ENCODE peak calls at places on chromosome 4, in six cellular contexts. One of them, this sample, is unnamed. For H3K9me3, the result is how much of the 10 kb centered on the place peaks cover.

GRCh38 chr4:105158837-105159236 is 12.2 kb downstream of the TET2 start:
- DNase-seq in psoas muscle: no peak
- DNase-seq in GM23248: no peak
- DNase-seq in CD4-positive, alpha-beta T cell: no peak
- DNase-seq in A549: no peak
- DNase-seq in PC-3: no peak
- DNase-seq in this sample: no peak

GRCh38 chr4:7358100-7358735 is 76.5 kb downstream of the PSAPL1 start:
- DNase-seq in psoas muscle: peak
- DNase-seq in GM23248: peak
- DNase-seq in CD4-positive, alpha-beta T cell: no peak
- DNase-seq in A549: peak
- DNase-seq in PC-3: peak
- DNase-seq in this sample: no peak

GRCh38 chr4:40325406-40326019 is 9.6 kb upstream of the CHRNA9 start:
- DNase-seq in psoas muscle: no peak
- DNase-seq in GM23248: peak
- DNase-seq in CD4-positive, alpha-beta T cell: peak
- DNase-seq in A549: peak
- DNase-seq in PC-3: peak
- DNase-seq in this sample: peak

GRCh38 chr4:174314770-174315169 is 31.1 kb downstream of the CEP44 start:
- DNase-seq in psoas muscle: no peak
- DNase-seq in GM23248: peak
- DNase-seq in CD4-positive, alpha-beta T cell: no peak
- DNase-seq in A549: no peak
- DNase-seq in PC-3: peak
- DNase-seq in this sample: no peak

GRCh38 chr4:150411527-150411926 is 170.4 kb upstream of the MAB21L2 start:
- DNase-seq in psoas muscle: no peak
- DNase-seq in GM23248: no peak
- DNase-seq in CD4-positive, alpha-beta T cell: no peak
- DNase-seq in A549: no peak
- DNase-seq in PC-3: no peak
- DNase-seq in this sample: no peak

GRCh38 chr4:97778174-97778573 is 365.1 kb downstream of the STPG2 start:
- DNase-seq in psoas muscle: no peak
- DNase-seq in GM23248: no peak
- DNase-seq in CD4-positive, alpha-beta T cell: no peak
- DNase-seq in A549: no peak
- DNase-seq in PC-3: no peak
- DNase-seq in this sample: no peak

GRCh38 chr4:25060179-25060578 is 29.4 kb upstream of the LGI2 start:
- DNase-seq in psoas muscle: no peak
- DNase-seq in GM23248: no peak
- DNase-seq in CD4-positive, alpha-beta T cell: no peak
- DNase-seq in A549: no peak
- DNase-seq in PC-3: no peak
- DNase-seq in this sample: no peak

GRCh38 chr4:121738780-121739547 is 26.0 kb downstream of the SMIM43 start:
- DNase-seq in psoas muscle: no peak
- DNase-seq in GM23248: no peak
- DNase-seq in CD4-positive, alpha-beta T cell: no peak
- DNase-seq in A549: no peak
- DNase-seq in PC-3: no peak
- DNase-seq in this sample: no peak

GRCh38 chr4:153950100-153950979 is 161.5 kb upstream of the SFRP2 start:
- DNase-seq in psoas muscle: no peak
- DNase-seq in GM23248: no peak
- DNase-seq in CD4-positive, alpha-beta T cell: no peak
- DNase-seq in A549: no peak
- DNase-seq in PC-3: peak
- DNase-seq in this sample: no peak

GRCh38 chr4:144202091-144202490 is 61.6 kb upstream of the GYPA start:
- DNase-seq in psoas muscle: no peak
- DNase-seq in GM23248: no peak
- DNase-seq in CD4-positive, alpha-beta T cell: no peak
- DNase-seq in A549: no peak
- DNase-seq in PC-3: peak
- DNase-seq in this sample: no peak

GRCh38 chr4:75593393-75593792 is 36.9 kb downstream of the CDKL2 start:
- DNase-seq in psoas muscle: no peak
- DNase-seq in GM23248: no peak
- DNase-seq in CD4-positive, alpha-beta T cell: no peak
- DNase-seq in A549: no peak
- DNase-seq in PC-3: no peak
- DNase-seq in this sample: no peak

GRCh38 chr4:66653937-66654336 is 891.4 kb downstream of the CENPC start:
- DNase-seq in psoas muscle: no peak
- DNase-seq in GM23248: no peak
- DNase-seq in CD4-positive, alpha-beta T cell: no peak
- DNase-seq in A549: no peak
- DNase-seq in PC-3: no peak
- DNase-seq in this sample: no peak

GRCh38 chr4:38128478-38129451 is 168.6 kb downstream of the PTTG2 start:
- DNase-seq in psoas muscle: no peak
- DNase-seq in GM23248: peak
- DNase-seq in CD4-positive, alpha-beta T cell: peak
- DNase-seq in A549: no peak
- DNase-seq in PC-3: peak
- DNase-seq in this sample: peak

GRCh38 chr4:184102927-184103326 is 114.7 kb downstream of the ENPP6 start:
- DNase-seq in psoas muscle: no peak
- DNase-seq in GM23248: no peak
- DNase-seq in CD4-positive, alpha-beta T cell: no peak
- DNase-seq in A549: no peak
- DNase-seq in PC-3: no peak
- DNase-seq in this sample: no peak

GRCh38 chr4:155541716-155542115 is 124.9 kb upstream of the GUCY1A1 start:
- DNase-seq in psoas muscle: no peak
- DNase-seq in GM23248: no peak
- DNase-seq in CD4-positive, alpha-beta T cell: no peak
- DNase-seq in A549: no peak
- DNase-seq in PC-3: no peak
- DNase-seq in this sample: no peak

GRCh38 chr4:184347251-184348239 is 126.8 kb downstream of the IRF2 start:
- DNase-seq in psoas muscle: peak
- DNase-seq in GM23248: no peak
- DNase-seq in CD4-positive, alpha-beta T cell: no peak
- DNase-seq in A549: no peak
- DNase-seq in PC-3: peak
- DNase-seq in this sample: no peak

GRCh38 chr4:28677808-28678207 is 1817.2 kb downstream of the STIM2 start:
- DNase-seq in psoas muscle: no peak
- DNase-seq in GM23248: no peak
- DNase-seq in CD4-positive, alpha-beta T cell: no peak
- DNase-seq in A549: no peak
- DNase-seq in PC-3: no peak
- DNase-seq in this sample: no peak

GRCh38 chr4:28686618-28687017 is 1826.0 kb downstream of the STIM2 start:
- DNase-seq in psoas muscle: no peak
- DNase-seq in GM23248: peak
- DNase-seq in CD4-positive, alpha-beta T cell: no peak
- DNase-seq in A549: peak
- DNase-seq in PC-3: peak
- DNase-seq in this sample: no peak

DNA sequence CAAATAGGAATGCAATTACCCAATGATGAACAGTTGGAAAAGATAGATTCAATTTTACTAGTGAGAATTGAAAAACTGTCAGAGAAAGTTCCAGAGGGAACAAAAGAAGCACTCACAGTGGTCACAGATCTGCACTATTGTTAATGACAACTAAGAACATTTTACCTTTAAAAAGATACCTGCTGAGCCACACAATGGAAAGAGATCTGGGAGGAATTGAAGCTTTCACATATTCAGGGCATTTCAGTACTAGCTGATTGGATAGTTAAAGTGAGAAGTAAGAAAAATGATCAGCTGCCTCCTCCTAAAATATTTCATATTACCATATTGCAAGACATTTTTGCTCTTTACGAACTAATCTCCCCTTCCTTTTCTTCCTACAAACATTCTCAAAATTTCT is 1822.2 kb downstream of the STIM2 start:
- DNase-seq in psoas muscle: no peak
- DNase-seq in GM23248: no peak
- DNase-seq in CD4-positive, alpha-beta T cell: no peak
- DNase-seq in A549: no peak
- DNase-seq in PC-3: no peak
- DNase-seq in this sample: no peak
- H3K9me3 ChIP-seq in psoas muscle: under half
- H3K9me3 ChIP-seq in GM23248: under half
- H3K9me3 ChIP-seq in CD4-positive, alpha-beta T cell: under half
- H3K9me3 ChIP-seq in A549: under half
- H3K9me3 ChIP-seq in PC-3: under half
- H3K9me3 ChIP-seq in this sample: under half

GRCh38 chr4:3514221-3514780 is 17.9 kb downstream of the LRPAP1 start:
- DNase-seq in psoas muscle: peak
- DNase-seq in GM23248: no peak
- DNase-seq in CD4-positive, alpha-beta T cell: no peak
- DNase-seq in A549: no peak
- DNase-seq in PC-3: no peak
- DNase-seq in this sample: no peak
- H3K9me3 ChIP-seq in psoas muscle: under half
- H3K9me3 ChIP-seq in GM23248: under half
- H3K9me3 ChIP-seq in CD4-positive, alpha-beta T cell: under half
- H3K9me3 ChIP-seq in A549: under half
- H3K9me3 ChIP-seq in PC-3: under half
- H3K9me3 ChIP-seq in this sample: under half

GRCh38 chr4:53695540-53696463 is 104.5 kb upstream of the LNX1 start:
- DNase-seq in psoas muscle: no peak
- DNase-seq in GM23248: no peak
- DNase-seq in CD4-positive, alpha-beta T cell: no peak
- DNase-seq in A549: no peak
- DNase-seq in PC-3: no peak
- DNase-seq in this sample: no peak
- H3K9me3 ChIP-seq in psoas muscle: under half
- H3K9me3 ChIP-seq in GM23248: under half
- H3K9me3 ChIP-seq in CD4-positive, alpha-beta T cell: under half
- H3K9me3 ChIP-seq in A549: under half
- H3K9me3 ChIP-seq in PC-3: under half
- H3K9me3 ChIP-seq in this sample: under half

DNA sequence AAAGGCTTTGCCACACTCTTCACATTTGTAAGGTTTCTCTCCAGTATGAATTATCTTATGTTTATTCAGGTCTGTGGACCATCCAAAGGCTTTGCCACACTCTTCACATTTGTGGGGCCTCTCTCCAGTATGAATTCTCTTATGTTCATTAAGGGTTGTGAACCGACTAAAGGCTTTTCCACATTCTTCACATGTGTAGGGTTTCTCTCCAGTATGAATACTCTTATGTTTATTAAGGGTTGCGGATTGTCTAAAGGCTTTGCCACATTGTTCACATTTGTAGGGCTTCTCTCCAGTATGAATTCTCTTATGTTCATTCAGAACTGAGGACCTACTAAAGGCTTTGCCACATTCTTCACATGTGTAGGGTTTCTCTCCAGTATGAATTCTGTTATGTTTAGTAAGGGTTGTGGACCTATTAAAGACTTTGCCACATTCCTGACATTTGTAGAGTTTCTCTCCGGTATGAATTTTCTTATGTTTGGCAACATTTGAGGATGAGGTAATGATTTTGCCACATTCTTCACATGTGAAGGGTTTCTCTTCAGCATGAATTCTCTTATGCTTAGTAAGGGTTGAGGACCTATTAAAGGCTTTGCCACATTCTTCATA is 33.7 kb downstream of the ZNF732 start:
- DNase-seq in psoas muscle: no peak
- DNase-seq in GM23248: no peak
- DNase-seq in CD4-positive, alpha-beta T cell: no peak
- DNase-seq in A549: no peak
- DNase-seq in PC-3: no peak
- DNase-seq in this sample: no peak
- H3K9me3 ChIP-seq in psoas muscle: half or more
- H3K9me3 ChIP-seq in GM23248: under half
- H3K9me3 ChIP-seq in CD4-positive, alpha-beta T cell: half or more
- H3K9me3 ChIP-seq in A549: under half
- H3K9me3 ChIP-seq in PC-3: under half
- H3K9me3 ChIP-seq in this sample: half or more

DNA sequence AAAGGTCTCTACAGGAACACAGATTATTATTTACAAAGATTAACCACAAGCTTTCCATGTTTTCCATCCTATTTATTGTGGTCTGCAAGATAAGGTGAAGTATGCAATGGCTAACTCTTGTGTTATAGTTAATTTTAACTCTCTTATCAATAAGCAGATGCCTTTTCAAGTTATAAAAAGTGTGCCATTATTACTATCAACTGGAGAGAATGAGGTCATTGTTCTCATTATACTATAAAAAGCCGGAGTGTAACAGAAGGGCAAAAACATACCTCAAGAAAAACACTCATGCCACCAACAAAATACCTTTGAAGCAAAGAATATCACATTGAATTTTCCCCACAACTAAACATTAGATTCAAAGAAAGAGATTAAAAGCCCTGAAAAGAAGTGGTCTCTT is 52.0 kb upstream of the SORBS2 start:
- DNase-seq in psoas muscle: no peak
- DNase-seq in GM23248: no peak
- DNase-seq in CD4-positive, alpha-beta T cell: no peak
- DNase-seq in A549: no peak
- DNase-seq in PC-3: no peak
- DNase-seq in this sample: no peak
- H3K9me3 ChIP-seq in psoas muscle: under half
- H3K9me3 ChIP-seq in GM23248: under half
- H3K9me3 ChIP-seq in CD4-positive, alpha-beta T cell: under half
- H3K9me3 ChIP-seq in A549: under half
- H3K9me3 ChIP-seq in PC-3: under half
- H3K9me3 ChIP-seq in this sample: under half

GRCh38 chr4:14023036-14023435 is 395.5 kb upstream of the BOD1L1 start:
- DNase-seq in psoas muscle: no peak
- DNase-seq in GM23248: peak
- DNase-seq in CD4-positive, alpha-beta T cell: no peak
- DNase-seq in A549: no peak
- DNase-seq in PC-3: peak
- DNase-seq in this sample: no peak

GRCh38 chr4:14025891-14026290 is 398.4 kb upstream of the BOD1L1 start:
- DNase-seq in psoas muscle: no peak
- DNase-seq in GM23248: no peak
- DNase-seq in CD4-positive, alpha-beta T cell: no peak
- DNase-seq in A549: no peak
- DNase-seq in PC-3: no peak
- DNase-seq in this sample: no peak

GRCh38 chr4:14025093-14025492 is 397.6 kb upstream of the BOD1L1 start:
- DNase-seq in psoas muscle: no peak
- DNase-seq in GM23248: peak
- DNase-seq in CD4-positive, alpha-beta T cell: no peak
- DNase-seq in A549: no peak
- DNase-seq in PC-3: no peak
- DNase-seq in this sample: no peak

GRCh38 chr4:14023901-14024300 is 396.4 kb upstream of the BOD1L1 start:
- DNase-seq in psoas muscle: no peak
- DNase-seq in GM23248: no peak
- DNase-seq in CD4-positive, alpha-beta T cell: no peak
- DNase-seq in A549: no peak
- DNase-seq in PC-3: no peak
- DNase-seq in this sample: no peak

GRCh38 chr4:14022428-14022827 is 394.9 kb upstream of the BOD1L1 start:
- DNase-seq in psoas muscle: no peak
- DNase-seq in GM23248: peak
- DNase-seq in CD4-positive, alpha-beta T cell: no peak
- DNase-seq in A549: no peak
- DNase-seq in PC-3: no peak
- DNase-seq in this sample: no peak
- H3K9me3 ChIP-seq in psoas muscle: under half
- H3K9me3 ChIP-seq in GM23248: under half
- H3K9me3 ChIP-seq in CD4-positive, alpha-beta T cell: under half
- H3K9me3 ChIP-seq in A549: under half
- H3K9me3 ChIP-seq in PC-3: under half
- H3K9me3 ChIP-seq in this sample: under half